ENCODE peak calls at places on chromosomes 13 and 19, in four cellular contexts. One of them, this sample, is unnamed.

GRCh38 chr19:56245062-56245740 is 27.3 kb upstream of the EDDM13 start:
- DNase-seq in glutamatergic neuron: no peak
- DNase-seq in heart right ventricle: no peak
- DNase-seq in breast epithelium: no peak
- DNase-seq in this sample: no peak

GRCh38 chr19:16376649-16377048 is 52.0 kb downstream of the KLF2 start:
- DNase-seq in glutamatergic neuron: peak; percentile 56
- DNase-seq in heart right ventricle: no peak
- DNase-seq in breast epithelium: no peak
- DNase-seq in this sample: peak; percentile 76

GRCh38 chr19:16070366-16070990 is 5.8 kb upstream of the TPM4 start:
- DNase-seq in glutamatergic neuron: no peak
- DNase-seq in heart right ventricle: peak; percentile 36
- DNase-seq in breast epithelium: peak; percentile 91
- DNase-seq in this sample: no peak

GRCh38 chr19:45716314-45717130 is 14.2 kb downstream of the FBXO46 start:
- DNase-seq in glutamatergic neuron: no peak
- DNase-seq in heart right ventricle: no peak
- DNase-seq in breast epithelium: peak; percentile 63
- DNase-seq in this sample: no peak

GRCh38 chr19:3403489-3404323 is 37.3 kb downstream of the NFIC start:
- DNase-seq in glutamatergic neuron: no peak
- DNase-seq in heart right ventricle: peak; percentile 90
- DNase-seq in breast epithelium: peak; percentile 88
- DNase-seq in this sample: no peak

GRCh38 chr13:75752848-75753247 is 116.7 kb downstream of the LMO7 start:
- DNase-seq in glutamatergic neuron: no peak
- DNase-seq in heart right ventricle: no peak
- DNase-seq in breast epithelium: no peak
- DNase-seq in this sample: no peak

GRCh38 chr13:45367358-45367757 is 26.4 kb upstream of the TPT1 start:
- DNase-seq in glutamatergic neuron: no peak
- DNase-seq in heart right ventricle: peak; percentile 24
- DNase-seq in breast epithelium: peak; percentile 63
- DNase-seq in this sample: no peak

GRCh38 chr19:2867025-2867991 is at the start of gene ZNF556:
- DNase-seq in glutamatergic neuron: no peak
- DNase-seq in heart right ventricle: no peak
- DNase-seq in breast epithelium: no peak
- DNase-seq in this sample: no peak

GRCh38 chr19:54431255-54431838 is 16.1 kb downstream of the TTYH1 start:
- DNase-seq in glutamatergic neuron: no peak
- DNase-seq in heart right ventricle: no peak
- DNase-seq in breast epithelium: peak; percentile 76
- DNase-seq in this sample: no peak

GRCh38 chr13:30615851-30616311 is 1.8 kb upstream of the USPL1 start:
- DNase-seq in glutamatergic neuron: no peak
- DNase-seq in heart right ventricle: no peak
- DNase-seq in breast epithelium: no peak
- DNase-seq in this sample: no peak

GRCh38 chr13:66835040-66835628 is 395.0 kb downstream of the PCDH9 start:
- DNase-seq in glutamatergic neuron: peak; percentile 74
- DNase-seq in heart right ventricle: peak; percentile 77
- DNase-seq in breast epithelium: no peak
- DNase-seq in this sample: peak; percentile 11

GRCh38 chr13:46553521-46553885 is 533 bp downstream of the LRCH1 start:
- DNase-seq in glutamatergic neuron: peak; percentile 43
- DNase-seq in heart right ventricle: no peak
- DNase-seq in breast epithelium: no peak
- DNase-seq in this sample: peak; percentile 33

GRCh38 chr13:99389520-99390304 is 82.5 kb upstream of the GPR183 start:
- DNase-seq in glutamatergic neuron: no peak
- DNase-seq in heart right ventricle: no peak
- DNase-seq in breast epithelium: no peak
- DNase-seq in this sample: no peak

GRCh38 chr13:23098508-23098907 is 82.3 kb upstream of the SGCG start:
- DNase-seq in glutamatergic neuron: no peak
- DNase-seq in heart right ventricle: no peak
- DNase-seq in breast epithelium: no peak
- DNase-seq in this sample: no peak

GRCh38 chr13:28606466-28606865 is 52.5 kb upstream of the POMP start:
- DNase-seq in glutamatergic neuron: no peak
- DNase-seq in heart right ventricle: no peak
- DNase-seq in breast epithelium: no peak
- DNase-seq in this sample: no peak

GRCh38 chr13:51221674-51222509 is at the start of gene FAM124A:
- DNase-seq in glutamatergic neuron: peak; percentile 81
- DNase-seq in heart right ventricle: peak; percentile 66
- DNase-seq in breast epithelium: no peak
- DNase-seq in this sample: peak; percentile 61